ENCODE peak calls at places on chromosomes 6 and 20, in eight cellular contexts. P is AG04450, S is glutamatergic neuron, F is uterus, Q is lower leg skin, G is GM06990, M is lower lobe of right lung, J is adrenal gland. V is an unnamed sample.
A peak's percentile ranks its signal among the peaks of the same experiment; 100 is the strongest.

GRCh38 chr6:86961432-86962200 is 24.3 kb downstream of the HTR1E start:
- DNase-seq in F (no peak), J (no peak), M (no peak), S (no peak), Q (no peak), G (no peak), P (no peak), V (no peak)

GRCh38 chr20:11144114-11144513 is 470.3 kb upstream of the JAG1 start:
- DNase-seq in M (no peak), Q (no peak), J (no peak), F (peak; percentile 39), S (no peak), G (no peak), P (peak; percentile 61), V (no peak)

GRCh38 chr6:129936329-129937165 is 75.4 kb upstream of the TMEM244 start:
- DNase-seq in S (peak; percentile 50), M (peak; percentile 52), P (peak; percentile 29), F (no peak), Q (no peak), J (peak; percentile 36), G (peak; percentile 10), V (peak; percentile 58)

GRCh38 chr20:17520583-17520982 is 10.6 kb downstream of the BFSP1 start:
- DNase-seq in S (no peak), M (no peak), Q (peak; percentile 1), F (no peak), J (no peak), G (no peak), P (no peak), V (no peak)

GRCh38 chr6:152696543-152696942 is 1.2 kb upstream of the MYCT1 start:
- DNase-seq in S (no peak), Q (no peak), G (no peak), F (no peak), J (no peak), P (peak; percentile 41), M (no peak), V (no peak)

GRCh38 chr6:19395316-19395715 is 441.9 kb upstream of the ID4 start:
- DNase-seq in P (no peak), F (no peak), S (no peak), J (no peak), G (no peak), Q (no peak), M (no peak), V (no peak)

GRCh38 chr6:159654483-159655098 is 38.5 kb downstream of the SOD2 start:
- DNase-seq in S (no peak), F (no peak), P (peak; percentile 32), Q (no peak), M (no peak), G (peak; percentile 22), J (no peak), V (no peak)

GRCh38 chr6:150293423-150294280 is 75.2 kb upstream of the IYD start:
- DNase-seq in M (no peak), G (no peak), F (no peak), S (no peak), J (peak; percentile 16), Q (no peak), P (no peak), V (no peak)

GRCh38 chr20:49821850-49822249 is 9.2 kb downstream of the SLC9A8 start:
- DNase-seq in M (no peak), J (no peak), S (no peak), F (no peak), P (no peak), G (no peak), Q (no peak), V (no peak)

GRCh38 chr6:28734443-28734959 is 189.3 kb downstream of the TRIM27 start:
- DNase-seq in G (no peak), M (no peak), P (no peak), Q (no peak), F (no peak), S (no peak), J (no peak), V (no peak)

GRCh38 chr6:4010682-4011081 is 68.3 kb downstream of the FAM217A start:
- DNase-seq in M (no peak), J (no peak), Q (no peak), P (no peak), F (no peak), S (no peak), G (no peak), V (no peak)

DNA sequence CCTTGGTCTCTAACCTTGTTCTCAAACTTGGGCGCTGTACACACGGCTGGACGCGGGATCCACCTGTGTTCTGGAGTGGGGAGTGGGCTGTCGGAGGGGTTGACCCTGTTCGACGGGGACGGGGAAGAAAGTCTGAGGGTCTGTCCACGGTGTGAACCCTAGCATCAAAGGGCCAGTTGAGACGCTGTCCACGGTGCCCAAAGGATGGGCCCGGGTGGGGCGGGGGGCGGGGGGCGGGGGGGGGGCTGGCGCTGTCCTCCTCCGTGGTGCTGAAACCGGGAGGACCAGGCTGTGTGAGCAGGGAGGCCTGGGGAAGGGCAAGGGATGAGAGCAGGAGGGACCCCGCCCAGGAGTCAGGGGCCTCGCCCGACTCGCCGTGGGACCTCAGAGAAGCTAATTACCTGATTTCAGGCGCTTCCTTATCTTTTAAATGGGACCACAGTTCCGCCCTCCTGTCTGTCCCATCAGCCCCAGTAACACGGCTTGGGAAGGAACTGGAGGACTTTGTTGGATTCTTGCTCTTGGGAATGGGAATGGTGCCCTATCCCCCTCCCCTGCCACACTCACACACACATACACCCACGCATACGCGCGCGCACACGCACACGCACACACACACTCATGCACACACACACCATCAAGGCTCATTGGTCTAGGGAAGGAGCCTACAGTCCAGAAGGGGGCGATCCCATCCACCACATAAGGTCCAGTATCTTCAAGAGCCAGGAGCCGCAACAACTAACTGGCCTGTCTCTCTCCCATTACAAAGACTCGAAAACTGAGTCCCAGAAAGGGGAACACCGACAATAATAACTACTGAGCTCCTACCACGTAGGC is 1.0 kb upstream of the VSTM2L start:
- DNase-seq in F (peak; percentile 26), P (peak; percentile 3), J (peak; percentile 32), Q (no peak), M (no peak), S (no peak), G (peak; percentile 51), V (peak; percentile 26)
- TF ChIP-seq CTCF in F (no peak), P (peak; percentile 46), J (peak; percentile 38), Q (no peak), M (peak; percentile 24), S (peak; percentile 20), G (peak; percentile 78), V (peak; percentile 54)

DNA sequence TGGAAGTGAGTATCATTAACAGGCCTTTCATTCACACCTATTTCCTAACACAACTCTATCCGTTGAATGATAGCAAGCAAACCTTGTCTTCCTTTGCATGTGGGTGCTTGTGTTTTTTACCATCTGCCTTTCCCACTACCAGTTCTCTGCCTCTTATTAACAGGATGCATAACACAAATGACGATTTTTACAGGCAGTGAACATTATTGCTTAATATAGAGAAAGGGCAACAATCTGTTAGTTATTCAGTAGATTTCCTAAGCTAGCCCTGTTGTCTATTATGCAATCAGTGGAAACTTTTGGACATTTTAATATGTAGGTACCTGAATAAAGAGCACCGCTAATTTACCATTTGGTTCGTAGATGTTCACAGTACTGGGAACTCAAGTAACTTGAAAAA is 348.8 kb upstream of the PLCB4 start:
- DNase-seq in P (no peak), F (no peak), S (no peak), J (no peak), M (no peak), G (no peak), Q (no peak), V (no peak)
- TF ChIP-seq CTCF in P (no peak), F (no peak), S (no peak), J (no peak), M (no peak), G (no peak), Q (no peak), V (no peak)

GRCh38 chr6:155497273-155497672 is 41.6 kb upstream of the NOX3 start:
- DNase-seq in M (no peak), G (no peak), F (no peak), Q (no peak), J (no peak), P (no peak), S (no peak), V (no peak)

GRCh38 chr6:155492061-155492735 is 36.6 kb upstream of the NOX3 start:
- DNase-seq in Q (no peak), F (no peak), P (no peak), S (no peak), J (no peak), G (no peak), M (no peak), V (no peak)

GRCh38 chr6:155493026-155493693 is 37.5 kb upstream of the NOX3 start:
- DNase-seq in P (no peak), J (no peak), M (no peak), G (peak; percentile 10), F (no peak), Q (no peak), S (no peak), V (no peak)

GRCh38 chr6:155493694-155494143 is 38.1 kb upstream of the NOX3 start:
- DNase-seq in M (no peak), Q (no peak), J (peak; percentile 77), S (no peak), F (peak; percentile 54), G (peak; percentile 60), P (peak; percentile 98), V (no peak)

GRCh38 chr6:155495011-155495768 is 39.6 kb upstream of the NOX3 start:
- DNase-seq in F (peak; percentile 49), P (peak; percentile 81), M (no peak), J (peak; percentile 74), Q (no peak), S (peak; percentile 55), G (no peak), V (no peak)
- TF ChIP-seq CTCF in F (no peak), P (peak; percentile 69), M (peak; percentile 32), J (peak; percentile 52), Q (no peak), S (no peak), G (no peak), V (no peak)

GRCh38 chr6:43953256-43953655 is 174.0 kb downstream of the MRPL14 start:
- DNase-seq in Q (peak; percentile 77), S (no peak), P (no peak), M (no peak), G (no peak), F (no peak), J (no peak), V (no peak)

GRCh38 chr6:43951063-43951755 is 176.0 kb downstream of the MRPL14 start:
- DNase-seq in F (peak; percentile 55), G (peak; percentile 28), J (peak; percentile 85), Q (peak; percentile 84), P (no peak), S (peak; percentile 72), M (peak; percentile 67), V (peak; percentile 43)

GRCh38 chr6:43951756-43952675 is 175.2 kb downstream of the MRPL14 start:
- DNase-seq in Q (no peak), J (peak; percentile 41), G (no peak), F (no peak), S (no peak), M (no peak), P (no peak), V (no peak)

GRCh38 chr6:43953794-43954310 is 173.4 kb downstream of the MRPL14 start:
- DNase-seq in F (no peak), M (no peak), G (no peak), P (no peak), Q (peak; percentile 80), S (peak; percentile 61), J (peak; percentile 82), V (no peak)

DNA sequence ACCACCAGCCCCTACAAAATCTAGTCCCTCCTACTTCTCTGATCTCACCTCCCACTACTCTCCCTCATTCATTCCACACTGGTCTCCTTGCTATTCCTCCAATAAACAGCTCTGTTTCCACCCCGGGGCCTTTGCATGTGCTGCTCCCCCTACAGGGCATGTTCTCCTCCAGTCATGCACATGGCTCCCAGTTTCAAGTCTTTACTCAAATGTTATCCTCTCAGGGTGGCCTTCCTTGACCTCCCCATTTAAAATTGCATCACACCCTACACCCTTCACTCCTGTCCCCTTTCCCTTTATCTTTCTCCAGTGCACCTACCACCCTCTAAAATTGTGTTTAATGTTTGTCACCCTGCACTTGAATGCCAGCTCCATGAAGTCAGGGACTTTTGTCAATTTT is 174.5 kb downstream of the MRPL14 start:
- DNase-seq in F (no peak), S (no peak), J (peak; percentile 34), M (no peak), G (no peak), P (no peak), Q (no peak), V (no peak)
- TF ChIP-seq CTCF in F (no peak), S (no peak), J (no peak), M (no peak), G (peak; percentile 46), P (no peak), Q (no peak), V (peak; percentile 24)